ENCODE peak calls at places on chromosomes 11 and 22, in nine cellular contexts. Q, K, J, X, V, N, L, P and F are unnamed samples.

GRCh38 chr11:19725379-19726079 is 12.9 kb downstream of the NAV2 start:
- DNase-seq in P (no peak), J (peak), X (no peak), Q (peak), K (no peak), N (no peak), V (no peak), L (no peak), F (no peak)

GRCh38 chr11:87398913-87399312 is 361.2 kb downstream of the TMEM135 start:
- DNase-seq in L (no peak), Q (peak), V (no peak), X (no peak), J (no peak), K (no peak), N (no peak), P (peak), F (no peak)

GRCh38 chr22:35227248-35227647 is 30.0 kb upstream of the HMGXB4 start:
- DNase-seq in P (no peak), J (no peak), X (no peak), N (no peak), V (no peak), L (no peak), Q (no peak), K (no peak), F (no peak)

GRCh38 chr22:22927196-22927887 is 39.7 kb downstream of the IGLL5 start:
- DNase-seq in K (no peak), J (no peak), L (no peak), N (no peak), X (no peak), P (no peak), V (no peak), Q (no peak), F (no peak)

GRCh38 chr11:132052904-132053303 is 682.5 kb downstream of the NTM start:
- DNase-seq in L (no peak), J (no peak), N (no peak), X (no peak), V (no peak), Q (no peak), P (no peak), K (no peak), F (no peak)

GRCh38 chr11:130214861-130215530 is 55.4 kb downstream of the ST14 start:
- DNase-seq in Q (no peak), N (no peak), L (no peak), K (no peak), P (no peak), J (no peak), V (no peak), X (no peak), F (no peak)

GRCh38 chr11:19713221-19714092 is 820 bp downstream of the NAV2 start:
- DNase-seq in K (no peak), P (peak), X (no peak), V (peak), L (no peak), Q (no peak), N (no peak), J (peak), F (no peak)

GRCh38 chr11:78039919-78040671 is 17.0 kb upstream of the KCTD14 start:
- DNase-seq in X (peak), P (peak), J (peak), L (no peak), K (peak), N (peak), Q (peak), V (peak), F (no peak)

GRCh38 chr22:26884921-26885320 is 227.5 kb downstream of the MIAT start:
- DNase-seq in N (no peak), L (no peak), V (no peak), Q (no peak), K (no peak), P (no peak), J (no peak), X (no peak), F (no peak)

GRCh38 chr22:50708996-50709395 is 29.0 kb upstream of the ACR start:
- DNase-seq in K (no peak), L (no peak), X (no peak), P (no peak), N (no peak), J (no peak), V (no peak), Q (no peak), F (no peak)

GRCh38 chr11:79675081-79675480 is 234.3 kb upstream of the TENM4 start:
- DNase-seq in V (no peak), J (no peak), L (no peak), N (no peak), X (no peak), P (no peak), K (no peak), Q (no peak), F (no peak)

GRCh38 chr22:27435839-27436581 is 365.5 kb downstream of the MN1 start:
- DNase-seq in J (no peak), L (no peak), N (peak), X (no peak), K (peak), P (peak), Q (peak), V (no peak), F (no peak)

GRCh38 chr11:104905271-104905670 is 7.0 kb upstream of the CASP12 start:
- DNase-seq in K (no peak), V (no peak), N (no peak), X (no peak), J (no peak), Q (no peak), P (no peak), L (no peak), F (no peak)

GRCh38 chr22:25750569-25751173 is 8.7 kb downstream of the MYO18B start:
- DNase-seq in X (no peak), L (no peak), J (no peak), Q (no peak), V (no peak), P (no peak), N (no peak), K (no peak), F (no peak)

GRCh38 chr11:108497317-108498045 is 703 bp downstream of the POGLUT3 start:
- DNase-seq in J (peak), P (peak), Q (peak), V (peak), L (peak), N (peak), X (peak), K (peak), F (peak)

GRCh38 chr22:42697542-42698013 is 23.1 kb downstream of the A4GALT start:
- DNase-seq in L (no peak), N (peak), X (no peak), K (peak), V (no peak), P (peak), J (no peak), Q (peak), F (no peak)

GRCh38 chr11:116353517-116353916 is 419.3 kb downstream of the BUD13 start:
- DNase-seq in N (no peak), K (no peak), P (no peak), Q (no peak), X (no peak), L (no peak), J (no peak), V (no peak), F (no peak)

GRCh38 chr11:108224908-108225786 is 2.3 kb downstream of the ATM start:
- DNase-seq in V (peak), X (peak), L (no peak), N (no peak), P (no peak), Q (no peak), K (no peak), J (no peak), F (no peak)

GRCh38 chr11:72225411-72225951 is 914 bp downstream of the INPPL1 start:
- DNase-seq in L (no peak), J (peak), N (no peak), P (no peak), V (peak), Q (no peak), K (no peak), X (peak), F (no peak)

GRCh38 chr11:72305077-72305476 is 61.1 kb upstream of the PHOX2A start:
- DNase-seq in K (no peak), X (no peak), Q (no peak), N (no peak), J (no peak), P (no peak), L (no peak), V (no peak), F (no peak)

GRCh38 chr11:111402411-111402810 is 23.3 kb upstream of the POU2AF1 start:
- DNase-seq in V (no peak), N (no peak), X (no peak), Q (no peak), P (no peak), J (no peak), K (no peak), L (no peak), F (no peak)

GRCh38 chr22:27139935-27140493 is 482.6 kb downstream of the MIAT start:
- DNase-seq in K (no peak), X (no peak), N (peak), Q (peak), J (no peak), P (peak), L (no peak), V (no peak), F (no peak)

GRCh38 chr22:49203091-49203862 is 624.4 kb downstream of the BRD1 start:
- DNase-seq in J (peak), K (no peak), X (no peak), V (peak), L (no peak), P (peak), Q (no peak), N (no peak), F (peak)

GRCh38 chr11:76781861-76782500 is 1.2 kb upstream of the TSKU start:
- DNase-seq in K (no peak), V (peak), Q (no peak), N (no peak), L (no peak), X (no peak), P (no peak), J (no peak), F (peak)

GRCh38 chr11:76785513-76785912 is 2.4 kb downstream of the TSKU start:
- DNase-seq in X (no peak), N (no peak), Q (peak), K (no peak), V (peak), P (no peak), L (no peak), J (no peak), F (peak)

GRCh38 chr11:76783294-76783900 is at the start of gene TSKU:
- DNase-seq in K (no peak), N (no peak), P (peak), L (no peak), Q (no peak), J (peak), V (no peak), X (no peak), F (peak)

GRCh38 chr11:76782526-76783293 is 446 bp upstream of the TSKU start:
- DNase-seq in P (peak), J (peak), V (peak), X (peak), N (peak), K (peak), Q (peak), L (no peak), F (peak)

GRCh38 chr11:76783901-76784813 is 1.0 kb downstream of the TSKU start:
- DNase-seq in X (no peak), Q (peak), L (no peak), N (peak), V (peak), P (peak), J (no peak), K (no peak), F (peak)
- TF ChIP-seq CTCF in X (no peak), Q (no peak), L (no peak), N (no peak), V (no peak), P (no peak), J (no peak), K (no peak), F (no peak)

GRCh38 chr22:38412435-38413084 is 42.4 kb downstream of the KCNJ4 start:
- DNase-seq in Q (peak), J (peak), X (no peak), L (peak), K (no peak), V (peak), N (no peak), P (peak), F (peak)
- TF ChIP-seq CTCF in Q (peak), J (peak), X (peak), L (peak), K (peak), V (no peak), N (peak), P (peak), F (peak)

GRCh38 chr22:38415561-38416321 is 39.3 kb downstream of the KCNJ4 start:
- DNase-seq in J (peak), X (no peak), P (peak), N (no peak), Q (peak), V (peak), K (no peak), L (no peak), F (peak)

GRCh38 chr22:38414009-38414395 is 41.0 kb downstream of the KCNJ4 start:
- DNase-seq in K (no peak), X (no peak), V (peak), Q (peak), P (peak), N (no peak), L (no peak), J (peak), F (no peak)

GRCh38 chr22:38411016-38411415 is 44.0 kb downstream of the KCNJ4 start:
- DNase-seq in X (no peak), L (no peak), N (no peak), P (no peak), V (no peak), J (peak), K (no peak), Q (no peak), F (no peak)

GRCh38 chr22:38415046-38415445 is 40.0 kb downstream of the KCNJ4 start:
- DNase-seq in P (peak), V (peak), L (no peak), N (no peak), J (peak), Q (no peak), K (no peak), X (no peak), F (peak)

GRCh38 chr22:38413085-38414008 is 41.7 kb downstream of the KCNJ4 start:
- DNase-seq in P (peak), V (peak), K (no peak), Q (peak), X (no peak), J (peak), L (no peak), N (no peak), F (peak)
- TF ChIP-seq CTCF in P (no peak), V (no peak), K (no peak), Q (peak), X (no peak), J (no peak), L (no peak), N (no peak), F (peak)

GRCh38 chr11:26027887-26028286 is 304.0 kb upstream of the ANO3 start:
- DNase-seq in L (no peak), V (no peak), X (peak), K (no peak), P (no peak), J (no peak), N (no peak), Q (no peak), F (no peak)
- TF ChIP-seq CTCF in L (no peak), V (no peak), X (no peak), K (no peak), P (no peak), J (no peak), N (no peak), Q (no peak), F (no peak)

GRCh38 chr22:21450320-21450831 is 16.8 kb upstream of the TMEM191C start:
- DNase-seq in Q (no peak), P (peak), V (peak), X (no peak), K (no peak), N (no peak), J (peak), L (no peak), F (peak)
- TF ChIP-seq CTCF in Q (no peak), P (no peak), V (no peak), X (no peak), K (peak), N (no peak), J (no peak), L (no peak), F (peak)

GRCh38 chr11:35163707-35164496 is 24.9 kb downstream of the CD44 start:
- DNase-seq in N (no peak), Q (no peak), K (no peak), J (no peak), P (no peak), V (no peak), L (no peak), X (peak), F (no peak)
- TF ChIP-seq CTCF in N (peak), Q (no peak), K (peak), J (peak), P (no peak), V (peak), L (peak), X (peak), F (peak)